ENCODE peak calls at places on chromosomes 5 and 9, in seven cellular contexts. W is activated CD8-positive, alpha-beta memory T cell treated with anti-CD3 and anti-CD28 coated beads, Interleukin-2, amount 10 ng/mL, durations not matched to agents 7 days and 5 days; J is T-helper 9 cell; C is neural crest cell; U is neural progenitor cell; Z is stimulated activated naive CD8-positive, alpha-beta T cell treated with anti-CD3 and anti-CD28 coated beads, Interleukin-15, Interleukin-2, amounts not matched to agents 100 U/mL and 50 U/mL, for 24 hours; T is GM23338. H is an unnamed sample.

GRCh38 chr5:57816108-57816507 is 333.5 kb upstream of the ACTBL2 start:
- DNase-seq in W (no peak), J (no peak), C (no peak), U (no peak), Z (no peak), T (peak), H (no peak)

GRCh38 chr9:100216178-100216787 is 117.2 kb downstream of the INVS start:
- DNase-seq in W (peak), J (peak), C (peak), U (peak), Z (peak), T (peak), H (peak)

GRCh38 chr5:40477856-40478546 is 201.7 kb upstream of the PTGER4 start:
- DNase-seq in W (no peak), J (no peak), C (no peak), U (no peak), Z (no peak), T (no peak), H (no peak)

GRCh38 chr5:170603578-170604565 is 100.1 kb downstream of the KCNIP1 start:
- DNase-seq in W (peak), J (peak), C (peak), U (peak), Z (peak), T (peak), H (peak)

GRCh38 chr9:99732715-99733114 is 89.0 kb upstream of the NR4A3 start:
- DNase-seq in W (no peak), J (no peak), C (no peak), U (no peak), Z (no peak), T (no peak), H (no peak)

GRCh38 chr9:100206899-100207298 is 107.9 kb downstream of the INVS start:
- DNase-seq in W (no peak), J (no peak), C (no peak), U (no peak), Z (no peak), T (no peak), H (no peak)

GRCh38 chr9:92609142-92609500 is 60.8 kb downstream of the IPPK start:
- DNase-seq in W (no peak), J (no peak), C (no peak), U (peak), Z (no peak), T (peak), H (no peak)

GRCh38 chr9:757246-757881 is 84.1 kb upstream of the DMRT1 start:
- DNase-seq in W (peak), J (no peak), C (no peak), U (peak), Z (no peak), T (peak), H (peak)

GRCh38 chr5:132073231-132074013 is at the start of gene CSF2:
- DNase-seq in W (no peak), J (no peak), C (no peak), U (no peak), Z (peak), T (no peak), H (no peak)

GRCh38 chr5:62931551-62931950 is 352.9 kb downstream of the LRRC70 start:
- DNase-seq in W (no peak), J (no peak), C (no peak), U (no peak), Z (no peak), T (no peak), H (no peak)

GRCh38 chr9:85941617-85941930 is 628 bp downstream of the NAA35 start:
- DNase-seq in W (no peak), J (no peak), C (no peak), U (no peak), Z (no peak), T (peak), H (no peak)

GRCh38 chr9:69155341-69156030 is 18.6 kb upstream of the TJP2 start:
- DNase-seq in W (peak), J (no peak), C (no peak), U (no peak), Z (no peak), T (peak), H (no peak)

GRCh38 chr5:109029847-109030246 is 282.1 kb downstream of the FER start:
- DNase-seq in W (no peak), J (no peak), C (no peak), U (no peak), Z (no peak), T (no peak), H (no peak)

GRCh38 chr9:91546574-91546973 is 122.9 kb upstream of the NFIL3 start:
- DNase-seq in W (no peak), J (no peak), C (no peak), U (no peak), Z (no peak), T (no peak), H (no peak)

GRCh38 chr5:69491027-69491426 is 1.6 kb upstream of the OCLN start:
- DNase-seq in W (no peak), J (no peak), C (no peak), U (no peak), Z (no peak), T (no peak), H (no peak)

GRCh38 chr5:31382051-31382878 is 149.6 kb downstream of the DROSHA start:
- DNase-seq in W (no peak), J (no peak), C (no peak), U (peak), Z (no peak), T (peak), H (no peak)

GRCh38 chr5:180235077-180235476 is 26.1 kb upstream of the RASGEF1C start:
- DNase-seq in W (no peak), J (no peak), C (no peak), U (peak), Z (no peak), T (peak), H (no peak)

GRCh38 chr5:10454591-10455272 is 13.1 kb downstream of the ROPN1L start:
- DNase-seq in W (no peak), J (no peak), C (no peak), U (no peak), Z (no peak), T (no peak), H (no peak)

GRCh38 chr9:34169125-34169524 is 9.7 kb upstream of the UBAP1 start:
- DNase-seq in W (no peak), J (no peak), C (no peak), U (no peak), Z (no peak), T (no peak), H (no peak)

GRCh38 chr5:31054436-31054835 is 139.1 kb upstream of the CDH6 start:
- DNase-seq in W (no peak), J (no peak), C (no peak), U (no peak), Z (no peak), T (no peak), H (no peak)

GRCh38 chr5:15533124-15533893 is 33.3 kb downstream of the FBXL7 start:
- DNase-seq in W (no peak), J (no peak), C (no peak), U (no peak), Z (no peak), T (no peak), H (no peak)

GRCh38 chr5:159965031-159965837 is 43.7 kb upstream of the TTC1 start:
- DNase-seq in W (no peak), J (no peak), C (peak), U (peak), Z (peak), T (peak), H (peak)

GRCh38 chr5:136314302-136314701 is 51.0 kb downstream of the TRPC7 start:
- DNase-seq in W (no peak), J (no peak), C (no peak), U (no peak), Z (no peak), T (no peak), H (no peak)

GRCh38 chr5:171633776-171634470 is 151.7 kb upstream of the SMIM23 start:
- DNase-seq in W (no peak), J (no peak), C (no peak), U (no peak), Z (no peak), T (no peak), H (no peak)